ENCODE peak calls at places on chromosomes 2 and 18, in five cellular contexts. One of them, this sample, is unnamed.

GRCh38 chr2:232887171-232887850 is 17.2 kb downstream of the SNORC start:
- DNase-seq in PC-9: no peak
- DNase-seq in adrenal gland: no peak
- DNase-seq in choroid plexus epithelial cell: peak
- DNase-seq in endothelial cell: no peak
- DNase-seq in this sample: peak

GRCh38 chr18:53755914-53756606 is 468.4 kb downstream of the MBD2 start:
- DNase-seq in adrenal gland: no peak
- DNase-seq in endothelial cell: no peak
- DNase-seq in PC-9: no peak
- DNase-seq in choroid plexus epithelial cell: no peak
- DNase-seq in this sample: no peak

GRCh38 chr2:82478641-82479040 is 1980.4 kb downstream of the SUCLG1 start:
- DNase-seq in choroid plexus epithelial cell: no peak
- DNase-seq in PC-9: no peak
- DNase-seq in adrenal gland: no peak
- DNase-seq in endothelial cell: no peak
- DNase-seq in this sample: no peak

GRCh38 chr2:207163815-207164747 is 1.7 kb downstream of the KLF7 start:
- DNase-seq in PC-9: peak
- DNase-seq in endothelial cell: peak
- DNase-seq in adrenal gland: peak
- DNase-seq in choroid plexus epithelial cell: peak
- DNase-seq in this sample: no peak

GRCh38 chr2:96856776-96857673 is 791 bp downstream of the ANKRD39 start:
- DNase-seq in adrenal gland: no peak
- DNase-seq in choroid plexus epithelial cell: peak
- DNase-seq in PC-9: no peak
- DNase-seq in endothelial cell: no peak
- DNase-seq in this sample: no peak

GRCh38 chr18:32438173-32438572 is 32.5 kb downstream of the GAREM1 start:
- DNase-seq in PC-9: no peak
- DNase-seq in adrenal gland: peak
- DNase-seq in choroid plexus epithelial cell: no peak
- DNase-seq in endothelial cell: no peak
- DNase-seq in this sample: no peak

GRCh38 chr2:63399171-63399570 is 189.1 kb downstream of the WDPCP start:
- DNase-seq in endothelial cell: no peak
- DNase-seq in adrenal gland: no peak
- DNase-seq in PC-9: no peak
- DNase-seq in choroid plexus epithelial cell: no peak
- DNase-seq in this sample: no peak

GRCh38 chr18:48018806-48019295 is 88.4 kb upstream of the SMAD2 start:
- DNase-seq in choroid plexus epithelial cell: no peak
- DNase-seq in endothelial cell: no peak
- DNase-seq in PC-9: no peak
- DNase-seq in adrenal gland: peak
- DNase-seq in this sample: no peak

GRCh38 chr2:65182570-65182969 is 45.1 kb upstream of the ACTR2 start:
- DNase-seq in choroid plexus epithelial cell: no peak
- DNase-seq in endothelial cell: no peak
- DNase-seq in adrenal gland: no peak
- DNase-seq in PC-9: no peak
- DNase-seq in this sample: peak

GRCh38 chr18:3251249-3251962 is 3.8 kb downstream of the MYL12A start:
- DNase-seq in endothelial cell: no peak
- DNase-seq in PC-9: no peak
- DNase-seq in adrenal gland: no peak
- DNase-seq in choroid plexus epithelial cell: no peak
- DNase-seq in this sample: no peak

GRCh38 chr2:128375454-128375853 is 56.8 kb upstream of the HS6ST1 start:
- DNase-seq in PC-9: no peak
- DNase-seq in endothelial cell: no peak
- DNase-seq in choroid plexus epithelial cell: no peak
- DNase-seq in adrenal gland: no peak
- DNase-seq in this sample: no peak

GRCh38 chr2:176931588-176932563 is 280.7 kb upstream of the HNRNPA3 start:
- DNase-seq in adrenal gland: no peak
- DNase-seq in PC-9: no peak
- DNase-seq in choroid plexus epithelial cell: peak
- DNase-seq in endothelial cell: no peak
- DNase-seq in this sample: no peak

GRCh38 chr18:44759925-44760342 is 79.2 kb downstream of the SETBP1 start:
- DNase-seq in choroid plexus epithelial cell: no peak
- DNase-seq in PC-9: no peak
- DNase-seq in endothelial cell: no peak
- DNase-seq in adrenal gland: no peak
- DNase-seq in this sample: no peak

GRCh38 chr2:27320958-27321543 is 1.8 kb downstream of the MPV17 start:
- DNase-seq in PC-9: peak
- DNase-seq in adrenal gland: peak
- DNase-seq in endothelial cell: no peak
- DNase-seq in choroid plexus epithelial cell: peak
- DNase-seq in this sample: no peak

GRCh38 chr2:240593026-240593702 is 6.6 kb downstream of the CAPN10 start:
- DNase-seq in choroid plexus epithelial cell: no peak
- DNase-seq in adrenal gland: peak
- DNase-seq in PC-9: no peak
- DNase-seq in endothelial cell: no peak
- DNase-seq in this sample: no peak

GRCh38 chr2:160229591-160229990 is 29.5 kb upstream of the ITGB6 start:
- DNase-seq in choroid plexus epithelial cell: peak
- DNase-seq in PC-9: no peak
- DNase-seq in adrenal gland: no peak
- DNase-seq in endothelial cell: no peak
- DNase-seq in this sample: no peak

GRCh38 chr2:118112771-118113334 is 24.6 kb downstream of the INSIG2 start:
- DNase-seq in adrenal gland: no peak
- DNase-seq in choroid plexus epithelial cell: peak
- DNase-seq in endothelial cell: no peak
- DNase-seq in PC-9: peak
- DNase-seq in this sample: no peak

GRCh38 chr2:157442136-157442535 is 1.8 kb downstream of the CYTIP start:
- DNase-seq in choroid plexus epithelial cell: no peak
- DNase-seq in adrenal gland: no peak
- DNase-seq in endothelial cell: no peak
- DNase-seq in PC-9: no peak
- DNase-seq in this sample: no peak

GRCh38 chr2:11102466-11102865 is 52.8 kb upstream of the SLC66A3 start:
- DNase-seq in choroid plexus epithelial cell: no peak
- DNase-seq in adrenal gland: no peak
- DNase-seq in endothelial cell: no peak
- DNase-seq in PC-9: no peak
- DNase-seq in this sample: no peak

GRCh38 chr18:77321823-77322805 is 72.5 kb downstream of the GALR1 start:
- DNase-seq in PC-9: no peak
- DNase-seq in adrenal gland: no peak
- DNase-seq in choroid plexus epithelial cell: no peak
- DNase-seq in endothelial cell: no peak
- DNase-seq in this sample: no peak

GRCh38 chr2:209721497-209721896 is 50.1 kb upstream of the UNC80 start:
- DNase-seq in endothelial cell: no peak
- DNase-seq in adrenal gland: no peak
- DNase-seq in PC-9: no peak
- DNase-seq in choroid plexus epithelial cell: peak
- DNase-seq in this sample: no peak

GRCh38 chr2:112085382-112085730 is 30.3 kb downstream of the TMEM87B start:
- DNase-seq in choroid plexus epithelial cell: no peak
- DNase-seq in PC-9: no peak
- DNase-seq in endothelial cell: no peak
- DNase-seq in adrenal gland: no peak
- DNase-seq in this sample: no peak

GRCh38 chr2:54574860-54575247 is 118.7 kb downstream of the SPTBN1 start:
- DNase-seq in endothelial cell: no peak
- DNase-seq in adrenal gland: no peak
- DNase-seq in PC-9: no peak
- DNase-seq in choroid plexus epithelial cell: no peak
- DNase-seq in this sample: no peak
- TF ChIP-seq CTCF in endothelial cell: no peak
- TF ChIP-seq CTCF in adrenal gland: no peak
- TF ChIP-seq CTCF in PC-9: no peak
- TF ChIP-seq CTCF in choroid plexus epithelial cell: peak
- TF ChIP-seq CTCF in this sample: no peak

DNA sequence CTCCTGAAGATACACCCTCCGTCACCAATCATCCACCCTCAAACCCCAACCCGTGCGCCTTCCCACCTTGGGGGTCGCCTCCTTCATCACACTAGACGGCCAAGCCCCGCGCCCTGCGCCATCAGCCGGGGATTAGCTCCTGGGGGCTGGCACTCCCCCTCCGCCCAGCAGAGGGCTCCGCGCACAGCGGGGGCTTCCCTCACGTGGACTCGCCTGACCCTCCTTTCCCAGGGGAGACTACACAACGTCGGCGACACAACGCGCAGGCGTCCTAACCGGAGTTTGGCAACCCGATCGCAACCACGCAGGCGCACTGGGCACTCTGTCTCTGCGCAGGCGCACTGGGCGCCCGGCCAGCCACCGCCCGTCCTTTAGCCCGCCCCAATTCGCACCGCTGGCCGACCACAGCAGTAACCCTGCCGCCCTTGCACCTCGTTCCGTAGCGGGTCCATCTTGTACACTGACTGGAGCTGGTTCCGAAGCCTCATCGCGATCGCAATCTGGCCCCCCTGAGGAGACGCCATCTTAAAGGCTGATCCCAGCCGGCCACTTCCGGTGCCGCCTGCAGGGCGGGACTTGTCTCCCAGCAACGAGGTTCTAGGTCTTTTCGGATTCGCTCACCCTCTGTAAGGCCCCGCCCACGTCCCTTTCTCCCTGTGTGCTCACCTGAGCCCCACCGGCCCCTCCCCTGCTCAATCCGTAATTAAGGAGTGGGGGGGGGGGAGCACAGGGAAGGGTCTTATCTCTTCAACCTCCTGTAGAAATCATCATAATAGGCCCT is at the start of gene PCGF1:
- DNase-seq in PC-9: peak
- DNase-seq in adrenal gland: peak
- DNase-seq in choroid plexus epithelial cell: peak
- DNase-seq in endothelial cell: peak
- DNase-seq in this sample: peak
- TF ChIP-seq CTCF in PC-9: peak
- TF ChIP-seq CTCF in adrenal gland: peak
- TF ChIP-seq CTCF in choroid plexus epithelial cell: peak
- TF ChIP-seq CTCF in endothelial cell: peak
- TF ChIP-seq CTCF in this sample: peak

DNA sequence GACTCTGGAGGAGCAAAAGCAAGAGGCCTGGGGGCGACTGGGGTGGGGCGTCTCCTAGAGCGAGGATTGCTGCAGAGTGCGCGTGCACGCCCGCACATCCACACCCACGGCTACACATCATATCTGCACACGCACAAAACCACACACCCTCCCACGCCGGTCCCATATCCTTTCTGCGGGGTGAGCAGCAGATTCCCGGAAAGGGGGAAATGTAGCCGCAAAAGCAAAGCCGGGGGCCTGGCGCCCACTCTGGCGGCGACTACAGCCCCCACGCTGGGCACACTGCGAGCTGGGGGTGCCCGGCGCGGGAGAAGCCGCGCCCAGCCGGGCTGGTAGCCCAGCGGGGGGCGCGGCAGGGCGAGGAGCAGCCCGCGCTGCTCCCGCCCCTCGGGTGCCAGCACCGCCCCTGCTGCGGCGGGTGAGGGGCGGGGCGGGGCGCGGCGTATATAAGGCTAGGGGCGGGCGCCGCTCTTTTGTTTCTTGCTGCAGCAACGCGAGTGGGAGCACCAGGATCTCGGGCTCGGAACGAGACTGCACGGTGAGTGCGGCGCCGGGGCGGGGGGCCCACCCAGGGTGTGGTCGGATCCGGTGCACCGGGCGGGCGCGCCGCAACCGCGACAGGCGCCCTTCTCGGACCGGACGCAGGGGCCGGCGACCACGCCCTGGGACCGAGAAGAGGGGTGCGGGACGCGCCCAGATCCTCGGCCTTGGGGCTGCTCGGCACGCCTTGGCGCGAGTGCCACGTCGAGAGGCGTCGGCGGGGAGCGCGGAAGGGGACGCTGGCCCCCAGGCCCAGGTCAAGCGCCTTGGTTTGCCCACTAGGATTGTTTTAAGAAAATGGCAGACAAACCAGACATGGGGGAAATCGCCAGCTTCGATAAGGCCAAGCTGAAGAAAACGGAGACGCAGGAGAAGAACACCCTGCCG is at the start of gene TMSB10:
- DNase-seq in adrenal gland: peak
- DNase-seq in endothelial cell: peak
- DNase-seq in PC-9: peak
- DNase-seq in choroid plexus epithelial cell: peak
- DNase-seq in this sample: peak
- TF ChIP-seq CTCF in adrenal gland: peak
- TF ChIP-seq CTCF in endothelial cell: no peak
- TF ChIP-seq CTCF in PC-9: no peak
- TF ChIP-seq CTCF in choroid plexus epithelial cell: no peak
- TF ChIP-seq CTCF in this sample: no peak

DNA sequence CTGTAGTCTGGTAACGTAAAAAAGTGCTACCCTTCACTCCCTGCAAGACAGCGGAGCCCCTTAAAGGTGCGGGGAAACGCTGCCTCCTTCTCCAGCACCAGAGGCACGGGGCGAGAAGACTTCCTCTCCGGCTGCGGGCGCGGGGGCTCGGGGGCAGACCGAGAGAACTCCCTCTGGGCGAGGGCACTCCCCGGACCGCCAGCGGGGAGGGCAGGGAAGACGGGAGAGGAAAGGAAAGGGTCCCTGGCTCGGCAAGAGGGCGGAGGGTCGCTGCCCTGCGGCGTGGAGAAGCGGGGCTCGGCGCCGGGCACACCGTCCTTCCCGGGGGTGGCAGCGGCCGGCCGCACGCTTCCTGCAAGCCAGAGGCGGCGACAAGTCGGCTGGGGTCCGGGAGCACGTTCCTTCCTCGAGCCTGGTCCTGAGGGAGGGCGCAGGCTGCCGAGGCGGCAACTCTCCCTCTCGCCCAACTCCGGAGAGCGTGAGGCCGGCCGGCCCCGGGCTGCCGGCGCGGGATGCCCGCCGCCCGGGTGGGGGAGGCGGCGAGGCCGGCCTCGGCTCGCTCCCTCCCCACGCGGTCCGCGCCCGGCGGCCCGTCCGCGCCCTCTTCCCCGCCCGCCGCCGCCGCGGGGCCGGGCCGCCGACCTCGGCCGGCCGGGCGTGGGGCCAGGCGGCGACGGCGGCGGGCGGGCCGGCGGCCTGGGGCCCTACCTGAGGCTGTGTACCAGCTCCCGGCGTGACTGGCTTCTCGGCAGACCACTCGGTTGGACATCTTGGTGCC is 1.1 kb downstream of the MEMO1 start:
- DNase-seq in endothelial cell: peak
- DNase-seq in choroid plexus epithelial cell: peak
- DNase-seq in adrenal gland: peak
- DNase-seq in PC-9: peak
- DNase-seq in this sample: peak
- TF ChIP-seq CTCF in endothelial cell: no peak
- TF ChIP-seq CTCF in choroid plexus epithelial cell: no peak
- TF ChIP-seq CTCF in adrenal gland: no peak
- TF ChIP-seq CTCF in PC-9: no peak
- TF ChIP-seq CTCF in this sample: no peak

GRCh38 chr2:47272905-47273758 is 118.0 kb upstream of the STPG4 start:
- DNase-seq in adrenal gland: peak
- DNase-seq in endothelial cell: no peak
- DNase-seq in choroid plexus epithelial cell: no peak
- DNase-seq in PC-9: no peak
- DNase-seq in this sample: no peak
- TF ChIP-seq CTCF in adrenal gland: peak
- TF ChIP-seq CTCF in endothelial cell: no peak
- TF ChIP-seq CTCF in choroid plexus epithelial cell: no peak
- TF ChIP-seq CTCF in PC-9: no peak
- TF ChIP-seq CTCF in this sample: no peak

GRCh38 chr2:61911510-61911909 is 6.0 kb downstream of the COMMD1 start:
- DNase-seq in PC-9: no peak
- DNase-seq in adrenal gland: no peak
- DNase-seq in endothelial cell: no peak
- DNase-seq in choroid plexus epithelial cell: peak
- DNase-seq in this sample: no peak
- TF ChIP-seq CTCF in PC-9: no peak
- TF ChIP-seq CTCF in adrenal gland: peak
- TF ChIP-seq CTCF in endothelial cell: no peak
- TF ChIP-seq CTCF in choroid plexus epithelial cell: peak
- TF ChIP-seq CTCF in this sample: no peak

This sample was measured in osteocyte.